ENCODE peak calls at places on chromosomes 6 and 20, in five cellular contexts. I is stimulated activated naive CD4-positive, alpha-beta T cell; L is stimulated activated CD4-positive, alpha-beta T cell treated with anti-CD3 and anti-CD28 coated beads, Interleukin-15, amount 100 ng/mL, for 1 hour; F is adrenal gland; K is Caki2. X is an unnamed sample.

GRCh38 chr20:36988494-36988966 is 37.0 kb upstream of the SAMHD1 start:
- DNase-seq in I (peak), L (no peak), F (no peak), K (no peak), X (no peak)

GRCh38 chr6:152394303-152394702 is 242.9 kb downstream of the SYNE1 start:
- DNase-seq in I (no peak), L (no peak), F (no peak), K (no peak), X (no peak)

GRCh38 chr20:40797425-40797824 is 108.4 kb upstream of the MAFB start:
- DNase-seq in I (no peak), L (no peak), F (no peak), K (no peak), X (no peak)

GRCh38 chr20:48812600-48813445 is 15.0 kb downstream of the PREX1 start:
- DNase-seq in I (no peak), L (no peak), F (no peak), K (no peak), X (no peak)

GRCh38 chr6:47079638-47080037 is 37.5 kb upstream of the ADGRF1 start:
- DNase-seq in I (no peak), L (no peak), F (no peak), K (no peak), X (no peak)

GRCh38 chr6:1325471-1326309 is 13.8 kb downstream of the FOXQ1 start:
- DNase-seq in I (no peak), L (no peak), F (no peak), K (peak), X (no peak)

GRCh38 chr6:79280756-79281155 is 46.3 kb upstream of the HMGN3 start:
- DNase-seq in I (no peak), L (no peak), F (no peak), K (peak), X (no peak)

GRCh38 chr6:17865798-17866725 is 121.4 kb downstream of the KIF13A start:
- DNase-seq in I (no peak), L (no peak), F (peak), K (peak), X (peak)

GRCh38 chr6:47663462-47664216 is 34.7 kb upstream of the ADGRF4 start:
- DNase-seq in I (no peak), L (no peak), F (no peak), K (peak), X (no peak)

GRCh38 chr6:26556263-26557070 is 18.3 kb downstream of the HMGN4 start:
- DNase-seq in I (peak), L (no peak), F (no peak), K (peak), X (no peak)

GRCh38 chr6:168261234-168261633 is 58.3 kb downstream of the DACT2 start:
- DNase-seq in I (no peak), L (no peak), F (no peak), K (no peak), X (no peak)

GRCh38 chr6:4412488-4412887 is 277.1 kb upstream of the ECI2 start:
- DNase-seq in I (no peak), L (no peak), F (no peak), K (no peak), X (no peak)

GRCh38 chr6:103893082-103893481 is 966.6 kb downstream of the HACE1 start:
- DNase-seq in I (no peak), L (no peak), F (no peak), K (no peak), X (peak)

GRCh38 chr6:4848382-4849068 is 72.3 kb downstream of the CDYL start:
- DNase-seq in I (no peak), L (no peak), F (no peak), K (no peak), X (peak)

GRCh38 chr20:9926007-9926406 is 87.1 kb upstream of the PAK5 start:
- DNase-seq in I (no peak), L (no peak), F (no peak), K (no peak), X (no peak)

GRCh38 chr6:157283900-157284737 is 39.2 kb downstream of the TMEM242 start:
- DNase-seq in I (no peak), L (no peak), F (no peak), K (no peak), X (no peak)

GRCh38 chr20:24816431-24816830 is 132.6 kb upstream of the CST7 start:
- DNase-seq in I (no peak), L (no peak), F (no peak), K (no peak), X (no peak)

GRCh38 chr20:58040447-58041290 is 187.8 kb downstream of the ANKRD60 start:
- DNase-seq in I (no peak), L (no peak), F (no peak), K (no peak), X (no peak)

GRCh38 chr20:41245086-41245707 is 72.3 kb downstream of the ZHX3 start:
- DNase-seq in I (no peak), L (no peak), F (no peak), K (peak), X (peak)

GRCh38 chr20:2132461-2132901 is 30.9 kb downstream of the STK35 start:
- DNase-seq in I (no peak), L (no peak), F (no peak), K (no peak), X (no peak)

GRCh38 chr6:116405663-116406329 is 35.0 kb downstream of the DSE start:
- DNase-seq in I (no peak), L (no peak), F (no peak), K (no peak), X (no peak)

GRCh38 chr6:13813621-13814175 is 659 bp downstream of the MCUR1 start:
- DNase-seq in I (peak), L (no peak), F (no peak), K (peak), X (peak)

GRCh38 chr6:16909599-16910360 is 148.5 kb upstream of the ATXN1 start:
- DNase-seq in I (no peak), L (no peak), F (no peak), K (peak), X (no peak)

GRCh38 chr6:128676456-128676855 is 156.1 kb upstream of the PTPRK start:
- DNase-seq in I (no peak), L (no peak), F (no peak), K (no peak), X (no peak)

GRCh38 chr6:107098436-107099307 is 16.6 kb downstream of the BEND3 start:
- DNase-seq in I (no peak), L (no peak), F (no peak), K (no peak), X (no peak)

GRCh38 chr6:3876131-3876530 is 27.0 kb downstream of the FAM50B start:
- DNase-seq in I (no peak), L (no peak), F (no peak), K (no peak), X (peak)

GRCh38 chr20:62021794-62022419 is 43.8 kb downstream of the TAF4 start:
- DNase-seq in I (no peak), L (no peak), F (no peak), K (no peak), X (no peak)

GRCh38 chr6:31420546-31420945 is 17.2 kb downstream of the MICA start:
- DNase-seq in I (no peak), L (no peak), F (no peak), K (no peak), X (no peak)

GRCh38 chr6:98641929-98642328 is 192.4 kb upstream of the POU3F2 start:
- DNase-seq in I (no peak), L (no peak), F (no peak), K (no peak), X (no peak)

GRCh38 chr6:56291278-56291917 is 44.0 kb upstream of the COL21A1 start:
- DNase-seq in I (no peak), L (no peak), F (no peak), K (no peak), X (no peak)

GRCh38 chr6:33172307-33173227 is 19.7 kb downstream of the COL11A2 start:
- DNase-seq in I (no peak), L (no peak), F (no peak), K (no peak), X (no peak)

GRCh38 chr6:145883263-145883662 is 68.7 kb upstream of the FBXO30 start:
- DNase-seq in I (no peak), L (no peak), F (no peak), K (no peak), X (no peak)

GRCh38 chr6:72446427-72446826 is 175.4 kb upstream of the KCNQ5 start:
- DNase-seq in I (no peak), L (no peak), F (no peak), K (no peak), X (no peak)

GRCh38 chr20:48788486-48789072 is 39.2 kb downstream of the PREX1 start:
- DNase-seq in I (no peak), L (no peak), F (no peak), K (no peak), X (no peak)

GRCh38 chr6:31851485-31851832 is 11.2 kb downstream of the NEU1 start:
- DNase-seq in I (no peak), L (no peak), F (no peak), K (peak), X (no peak)

GRCh38 chr6:125749864-125750691 is 646 bp downstream of the HEY2 start:
- DNase-seq in I (peak), L (no peak), F (peak), K (no peak), X (peak)

GRCh38 chr6:157329829-157330228 is 6.5 kb upstream of the TMEM242 start:
- DNase-seq in I (no peak), L (no peak), F (no peak), K (no peak), X (no peak)

GRCh38 chr6:156379946-156380707 is 397.1 kb upstream of the ARID1B start:
- DNase-seq in I (no peak), L (no peak), F (no peak), K (no peak), X (no peak)

GRCh38 chr6:132929141-132929540 is 114.8 kb downstream of the RPS12 start:
- DNase-seq in I (no peak), L (no peak), F (no peak), K (no peak), X (no peak)